ENCODE peak calls at places on chromosome 22, in nine cellular contexts. T is activated naive CD8-positive, alpha-beta T cell treated with anti-CD3 and anti-CD28 coated beads, Interleukin-2, amount 50 U/mL, for 24 hours; Y is iPS-NIHi11; E is stimulated activated CD8-positive, alpha-beta memory T cell treated with anti-CD3 and anti-CD28 coated beads, Interleukin-4, amount 100 ng/mL, for 1 hour; G is spleen; H is astrocyte of the spinal cord; U is activated CD4-positive, CD25-positive, alpha-beta regulatory T cell treated with anti-CD3 and anti-CD28 coated beads, Interleukin-2, amount 50 U/mL, for 16 hours; S is GM10248; L is neural crest cell. F is an unnamed sample.

GRCh38 chr22:41906822-41907221 is 8.1 kb downstream of the SHISA8 start:
- DNase-seq in T (no peak), Y (no peak), E (no peak), G (no peak), H (no peak), U (no peak), S (no peak), L (no peak), F (no peak)

GRCh38 chr22:17882162-17882561 is 107.9 kb upstream of the BID start:
- DNase-seq in T (no peak), Y (no peak), E (no peak), G (no peak), H (no peak), U (no peak), S (no peak), L (no peak), F (no peak)

GRCh38 chr22:35155403-35156025 is 89.6 kb downstream of the ISX start:
- DNase-seq in T (no peak), Y (no peak), E (no peak), G (no peak), H (no peak), U (no peak), S (no peak), L (no peak), F (no peak)

GRCh38 chr22:29748248-29748893 is 18.4 kb downstream of the ZMAT5 start:
- DNase-seq in T (no peak), Y (no peak), E (no peak), G (no peak), H (no peak), U (no peak), S (no peak), L (no peak), F (no peak)

GRCh38 chr22:38828191-38828590 is 15.6 kb downstream of the NPTXR start:
- DNase-seq in T (no peak), Y (no peak), E (no peak), G (no peak), H (no peak), U (no peak), S (no peak), L (no peak), F (no peak)

GRCh38 chr22:23789638-23790037 is 2.9 kb downstream of the SMARCB1 start:
- DNase-seq in T (no peak), Y (no peak), E (no peak), G (peak), H (no peak), U (no peak), S (no peak), L (no peak), F (peak)

GRCh38 chr22:30078320-30079311 is 1.6 kb upstream of the HORMAD2 start:
- DNase-seq in T (peak), Y (no peak), E (no peak), G (no peak), H (no peak), U (no peak), S (peak), L (no peak), F (peak)

GRCh38 chr22:22870577-22871398 is 16.8 kb upstream of the IGLL5 start:
- DNase-seq in T (peak), Y (peak), E (no peak), G (no peak), H (no peak), U (no peak), S (no peak), L (no peak), F (no peak)

GRCh38 chr22:26534874-26535470 is 22.7 kb upstream of the TFIP11 start:
- DNase-seq in T (no peak), Y (no peak), E (no peak), G (no peak), H (no peak), U (no peak), S (no peak), L (no peak), F (no peak)

GRCh38 chr22:49937758-49938564 is 19.5 kb downstream of the CRELD2 start:
- DNase-seq in T (no peak), Y (no peak), E (no peak), G (peak), H (no peak), U (no peak), S (no peak), L (no peak), F (peak)

GRCh38 chr22:29722587-29722986 is 2.8 kb downstream of the CABP7 start:
- DNase-seq in T (no peak), Y (no peak), E (no peak), G (no peak), H (no peak), U (no peak), S (no peak), L (no peak), F (no peak)

GRCh38 chr22:23218867-23219251 is 38.5 kb downstream of the BCR start:
- DNase-seq in T (no peak), Y (peak), E (no peak), G (peak), H (peak), U (no peak), S (no peak), L (peak), F (no peak)

GRCh38 chr22:20466659-20467379 is 28.8 kb downstream of the KLHL22 start:
- DNase-seq in T (no peak), Y (no peak), E (no peak), G (peak), H (no peak), U (no peak), S (no peak), L (no peak), F (no peak)

GRCh38 chr22:40452730-40453487 is 82.5 kb downstream of the SGSM3 start:
- DNase-seq in T (no peak), Y (no peak), E (no peak), G (no peak), H (no peak), U (no peak), S (no peak), L (no peak), F (no peak)

GRCh38 chr22:38416621-38417251 is 38.3 kb downstream of the KCNJ4 start:
- DNase-seq in T (no peak), Y (no peak), E (no peak), G (peak), H (no peak), U (no peak), S (no peak), L (no peak), F (no peak)

GRCh38 chr22:25508161-25508560 is 56.3 kb upstream of the GRK3 start:
- DNase-seq in T (no peak), Y (no peak), E (no peak), G (no peak), H (no peak), U (no peak), S (no peak), L (no peak), F (no peak)

GRCh38 chr22:36336246-36337182 is 51.3 kb downstream of the MYH9 start:
- DNase-seq in T (no peak), Y (no peak), E (no peak), G (no peak), H (no peak), U (no peak), S (no peak), L (no peak), F (no peak)